ENCODE peak calls at places on chromosomes 6 and 20, in five cellular contexts. O is heart right ventricle, P is body of pancreas, E is breast epithelium, M is endothelial cell. J is an unnamed sample.

GRCh38 chr6:3228046-3228671 is 706 bp upstream of the TUBB2B start:
- DNase-seq in E (no peak), P (no peak), O (no peak), M (peak), J (no peak)

GRCh38 chr20:57047281-57048026 is 219.0 kb downstream of the BMP7 start:
- DNase-seq in O (no peak), P (no peak), M (peak), E (peak), J (no peak)

GRCh38 chr6:90219168-90219985 is 77.3 kb downstream of the BACH2 start:
- DNase-seq in P (peak), M (peak), E (peak), O (peak), J (peak)

GRCh38 chr20:48335421-48336090 is 492.2 kb downstream of the PREX1 start:
- DNase-seq in O (no peak), P (no peak), E (no peak), M (no peak), J (no peak)

GRCh38 chr6:29008089-29008488 is 3.0 kb upstream of the ZNF311 start:
- DNase-seq in P (no peak), M (no peak), O (no peak), E (no peak), J (no peak)

GRCh38 chr6:141483561-141484061 is 649.1 kb upstream of the GJE1 start:
- DNase-seq in P (no peak), E (no peak), M (no peak), O (peak), J (peak)

GRCh38 chr6:148002067-148002466 is 340.6 kb upstream of the SASH1 start:
- DNase-seq in P (no peak), M (no peak), O (no peak), E (no peak), J (no peak)

GRCh38 chr6:89952696-89953095 is 58.4 kb downstream of the GJA10 start:
- DNase-seq in P (no peak), O (no peak), E (no peak), M (no peak), J (peak)

GRCh38 chr6:148251286-148251685 is 91.4 kb upstream of the SASH1 start:
- DNase-seq in P (no peak), M (no peak), O (no peak), E (no peak), J (peak)

GRCh38 chr20:62723351-62723750 is 14.7 kb downstream of the NTSR1 start:
- DNase-seq in E (no peak), O (no peak), P (peak), M (no peak), J (no peak)

GRCh38 chr6:163926642-163927041 is 512.1 kb downstream of the QKI start:
- DNase-seq in P (no peak), O (peak), E (no peak), M (no peak), J (no peak)

GRCh38 chr6:34717466-34717865 is 20.9 kb upstream of the ILRUN start:
- DNase-seq in M (no peak), P (no peak), O (no peak), E (no peak), J (no peak)

GRCh38 chr20:37384683-37385174 is 38.8 kb downstream of the SRC start:
- DNase-seq in E (peak), O (peak), P (peak), M (peak), J (peak)

GRCh38 chr6:30348957-30349356 is 4.0 kb downstream of the RPP21 start:
- DNase-seq in M (no peak), E (no peak), P (no peak), O (no peak), J (no peak)

GRCh38 chr6:42306439-42307140 is 88.9 kb upstream of the MRPS10 start:
- DNase-seq in E (no peak), P (peak), O (no peak), M (no peak), J (no peak)

GRCh38 chr6:6859722-6860121 is 248.0 kb upstream of the RREB1 start:
- DNase-seq in P (no peak), M (no peak), O (no peak), E (no peak), J (no peak)

GRCh38 chr6:154865291-154865690 is 129.8 kb upstream of the TIAM2 start:
- DNase-seq in P (no peak), E (no peak), O (no peak), M (no peak), J (no peak)

GRCh38 chr6:169406794-169407193 is 153.1 kb upstream of the THBS2 start:
- DNase-seq in M (no peak), E (no peak), O (no peak), P (no peak), J (no peak)

GRCh38 chr6:169411296-169411695 is 157.7 kb upstream of the THBS2 start:
- DNase-seq in O (no peak), M (no peak), E (no peak), P (no peak), J (no peak)

GRCh38 chr6:169411722-169412121 is 158.1 kb upstream of the THBS2 start:
- DNase-seq in P (no peak), O (no peak), M (no peak), E (no peak), J (no peak)

GRCh38 chr6:169407338-169407737 is 153.7 kb upstream of the THBS2 start:
- DNase-seq in P (no peak), E (no peak), O (no peak), M (no peak), J (no peak)

GRCh38 chr6:169409742-169410312 is 156.2 kb upstream of the THBS2 start:
- DNase-seq in O (no peak), E (no peak), P (no peak), M (no peak), J (no peak)
- TF ChIP-seq CTCF in O (no peak), E (no peak), P (no peak), M (no peak), J (no peak)

GRCh38 chr6:49327005-49327404 is 136.0 kb downstream of the MMUT start:
- DNase-seq in O (no peak), M (no peak), E (no peak), P (no peak), J (no peak)
- TF ChIP-seq CTCF in O (no peak), M (no peak), E (no peak), P (no peak), J (no peak)

DNA sequence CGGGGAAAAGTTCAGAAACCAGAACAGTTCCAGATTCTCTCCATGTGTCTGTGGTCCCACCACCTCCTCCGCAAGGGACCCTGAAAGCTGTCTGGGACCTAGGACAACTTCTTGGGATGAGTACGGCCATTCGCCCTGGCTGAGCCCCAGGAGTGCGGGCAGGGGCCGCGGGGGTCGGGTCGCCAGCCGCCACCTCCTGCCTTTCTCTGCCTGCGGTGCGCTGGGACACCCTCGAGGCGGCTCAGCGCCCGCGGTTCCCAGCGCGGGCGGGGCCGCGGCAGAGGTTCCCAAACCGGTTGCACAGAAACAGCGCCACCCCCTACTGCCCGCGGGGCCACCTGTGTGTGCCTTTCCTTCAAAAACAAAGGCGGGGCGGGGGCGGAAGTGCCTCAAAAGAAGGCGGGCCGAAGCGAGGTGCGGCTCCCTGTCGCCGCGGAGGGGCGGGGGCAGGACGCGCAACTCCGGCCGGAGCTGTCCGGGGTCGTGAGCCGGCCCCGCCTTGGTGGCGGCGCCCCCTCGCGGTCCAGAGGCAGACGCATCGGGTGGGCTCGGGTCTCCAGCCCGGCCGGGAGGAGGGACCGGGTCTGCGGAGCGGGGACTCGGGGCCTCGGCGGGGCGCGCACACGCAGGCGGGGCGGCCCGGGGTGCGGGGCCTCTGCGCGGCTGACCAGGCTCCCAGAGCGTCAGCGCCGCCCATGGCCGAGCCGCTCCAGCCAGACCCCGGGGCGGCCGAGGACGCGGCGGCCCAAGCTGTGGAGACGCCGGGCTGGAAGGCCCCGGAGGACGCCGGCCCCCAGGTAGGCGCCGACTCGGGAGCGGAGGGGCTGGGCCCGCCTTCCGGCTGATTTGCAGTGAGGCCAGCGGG is at the start of gene HEBP2:
- DNase-seq in M (peak), E (peak), P (peak), O (peak), J (peak)
- TF ChIP-seq CTCF in M (peak), E (no peak), P (peak), O (peak), J (peak)

GRCh38 chr6:24359640-24360454 is 2.0 kb upstream of the DCDC2 start:
- DNase-seq in E (peak), O (peak), P (peak), M (peak), J (peak)
- TF ChIP-seq CTCF in E (peak), O (peak), P (peak), M (peak), J (peak)

DNA sequence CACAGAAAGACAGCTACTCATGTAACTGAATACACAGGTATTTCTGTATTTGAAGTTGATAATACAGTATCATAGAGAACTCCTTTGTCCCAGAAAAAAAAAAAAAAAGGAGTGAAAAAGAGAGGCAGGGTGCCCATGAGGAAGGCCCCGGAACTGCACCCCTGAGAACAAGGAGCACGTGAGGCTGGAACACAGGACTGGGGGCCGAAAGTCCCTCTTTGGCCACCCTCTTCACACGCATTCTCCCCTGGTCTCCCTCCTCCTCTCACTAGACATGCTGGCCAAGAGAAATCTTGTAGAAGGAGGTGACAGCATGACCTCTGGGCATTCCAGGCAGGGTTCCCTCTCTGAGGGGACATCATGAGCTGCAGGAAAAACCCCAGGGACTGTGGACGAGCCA is 62.7 kb upstream of the TRAF3IP2 start:
- DNase-seq in M (peak), P (no peak), E (no peak), O (no peak), J (peak)
- TF ChIP-seq CTCF in M (peak), P (no peak), E (no peak), O (no peak), J (peak)

GRCh38 chr6:81246200-81246599 is 506.3 kb downstream of the TENT5A start:
- DNase-seq in E (no peak), M (no peak), P (no peak), O (no peak), J (no peak)

GRCh38 chr6:81238390-81238789 is 514.1 kb downstream of the TENT5A start:
- DNase-seq in M (no peak), O (no peak), E (no peak), P (no peak), J (no peak)

GRCh38 chr6:81242634-81243033 is 509.8 kb downstream of the TENT5A start:
- DNase-seq in E (no peak), P (no peak), O (no peak), M (no peak), J (peak)

GRCh38 chr6:81241126-81241525 is 511.4 kb downstream of the TENT5A start:
- DNase-seq in O (no peak), P (no peak), E (no peak), M (no peak), J (peak)

GRCh38 chr6:81241717-81242116 is 510.8 kb downstream of the TENT5A start:
- DNase-seq in E (no peak), O (no peak), P (no peak), M (no peak), J (peak)
- TF ChIP-seq CTCF in E (no peak), O (peak), P (no peak), M (peak), J (peak)

DNA sequence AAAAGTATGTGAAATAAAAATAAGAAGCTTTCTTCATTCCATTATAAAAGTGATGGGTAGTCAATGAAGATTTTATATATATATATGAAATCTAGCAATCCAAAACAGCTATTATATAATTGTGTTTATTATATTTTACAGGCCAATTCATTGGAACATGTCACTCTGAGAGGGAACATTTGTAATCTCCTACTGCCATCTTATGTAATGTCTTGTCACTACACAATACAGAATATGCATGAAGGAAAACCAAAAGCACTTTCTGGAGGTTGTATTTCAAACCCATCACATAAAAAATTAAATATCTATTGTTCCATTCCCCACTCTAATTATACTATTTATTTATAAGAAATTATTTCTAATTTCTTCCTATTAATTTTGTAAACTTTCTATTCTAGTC is 31.5 kb upstream of the IRAK1BP1 start:
- DNase-seq in P (no peak), E (no peak), M (no peak), O (no peak), J (peak)
- TF ChIP-seq CTCF in P (no peak), E (no peak), M (no peak), O (no peak), J (no peak)

J was measured in foreskin fibroblast.